ENCODE peak calls at places on chromosomes 1 and 21, in five cellular contexts. One of them, this sample, is unnamed.

GRCh38 chr1:175320804-175321203 is 128.2 kb upstream of the KIAA0040 start:
- DNase-seq in BE2C: no peak
- DNase-seq in fibroblast of mammary gland: no peak
- DNase-seq in GM12865: peak; percentile 63
- DNase-seq in fibroblast of lung: no peak
- DNase-seq in this sample: no peak

GRCh38 chr1:217769768-217770167 is 138.6 kb downstream of the SPATA17 start:
- DNase-seq in BE2C: no peak
- DNase-seq in fibroblast of mammary gland: no peak
- DNase-seq in GM12865: no peak
- DNase-seq in fibroblast of lung: no peak
- DNase-seq in this sample: no peak

GRCh38 chr1:109198043-109198695 is 15.5 kb upstream of the SARS1 start:
- DNase-seq in BE2C: peak; percentile 32
- DNase-seq in fibroblast of mammary gland: peak; percentile 91
- DNase-seq in GM12865: no peak
- DNase-seq in fibroblast of lung: peak; percentile 91
- DNase-seq in this sample: no peak

GRCh38 chr1:32431736-32432400 is 33.0 kb upstream of the ZBTB8B start:
- DNase-seq in BE2C: no peak
- DNase-seq in fibroblast of mammary gland: no peak
- DNase-seq in GM12865: peak; percentile 73
- DNase-seq in fibroblast of lung: no peak
- DNase-seq in this sample: no peak

GRCh38 chr1:196002906-196003305 is 605.3 kb downstream of the KCNT2 start:
- DNase-seq in BE2C: no peak
- DNase-seq in fibroblast of mammary gland: no peak
- DNase-seq in GM12865: no peak
- DNase-seq in fibroblast of lung: no peak
- DNase-seq in this sample: no peak

GRCh38 chr1:98304888-98305287 is 356.6 kb upstream of the SNX7 start:
- DNase-seq in BE2C: no peak
- DNase-seq in fibroblast of mammary gland: no peak
- DNase-seq in GM12865: no peak
- DNase-seq in fibroblast of lung: no peak
- DNase-seq in this sample: no peak

GRCh38 chr21:33270986-33271385 is 4.8 kb downstream of the IL10RB start:
- DNase-seq in BE2C: no peak
- DNase-seq in fibroblast of mammary gland: no peak
- DNase-seq in GM12865: no peak
- DNase-seq in fibroblast of lung: no peak
- DNase-seq in this sample: no peak

GRCh38 chr1:222047370-222047769 is 305.5 kb upstream of the DUSP10 start:
- DNase-seq in BE2C: no peak
- DNase-seq in fibroblast of mammary gland: no peak
- DNase-seq in GM12865: no peak
- DNase-seq in fibroblast of lung: no peak
- DNase-seq in this sample: no peak

GRCh38 chr1:92503926-92504750 is 17.4 kb upstream of the GFI1 start:
- DNase-seq in BE2C: no peak
- DNase-seq in fibroblast of mammary gland: peak; percentile 37
- DNase-seq in GM12865: no peak
- DNase-seq in fibroblast of lung: no peak
- DNase-seq in this sample: peak; percentile 54

GRCh38 chr1:6819641-6820040 is 34.4 kb downstream of the CAMTA1 start:
- DNase-seq in BE2C: no peak
- DNase-seq in fibroblast of mammary gland: peak; percentile 27
- DNase-seq in GM12865: no peak
- DNase-seq in fibroblast of lung: peak; percentile 20
- DNase-seq in this sample: no peak

GRCh38 chr1:31394628-31395193 is 18.3 kb upstream of the SERINC2 start:
- DNase-seq in BE2C: peak; percentile 82
- DNase-seq in fibroblast of mammary gland: peak; percentile 75
- DNase-seq in GM12865: peak; percentile 78
- DNase-seq in fibroblast of lung: peak; percentile 70
- DNase-seq in this sample: peak; percentile 94

GRCh38 chr21:42614811-42615342 is 38.5 kb upstream of the PDE9A start:
- DNase-seq in BE2C: peak; percentile 51
- DNase-seq in fibroblast of mammary gland: peak; percentile 34
- DNase-seq in GM12865: peak; percentile 44
- DNase-seq in fibroblast of lung: no peak
- DNase-seq in this sample: peak; percentile 18

GRCh38 chr1:174999926-175000696 is at the start of gene CACYBP:
- DNase-seq in BE2C: no peak
- DNase-seq in fibroblast of mammary gland: peak; percentile 30
- DNase-seq in GM12865: peak; percentile 58
- DNase-seq in fibroblast of lung: no peak
- DNase-seq in this sample: peak; percentile 53

GRCh38 chr1:242425232-242425631 is 99.3 kb downstream of the PLD5 start:
- DNase-seq in BE2C: no peak
- DNase-seq in fibroblast of mammary gland: peak; percentile 16
- DNase-seq in GM12865: peak; percentile 8
- DNase-seq in fibroblast of lung: no peak
- DNase-seq in this sample: no peak

GRCh38 chr1:115314111-115314510 is 23.9 kb downstream of the NGF start:
- DNase-seq in BE2C: no peak
- DNase-seq in fibroblast of mammary gland: no peak
- DNase-seq in GM12865: no peak
- DNase-seq in fibroblast of lung: no peak
- DNase-seq in this sample: no peak

GRCh38 chr1:157117527-157118057 is 18.0 kb upstream of the ETV3L start:
- DNase-seq in BE2C: no peak
- DNase-seq in fibroblast of mammary gland: no peak
- DNase-seq in GM12865: peak; percentile 15
- DNase-seq in fibroblast of lung: no peak
- DNase-seq in this sample: no peak

GRCh38 chr1:9239622-9240401 is 5.2 kb downstream of the H6PD start:
- DNase-seq in BE2C: no peak
- DNase-seq in fibroblast of mammary gland: peak; percentile 95
- DNase-seq in GM12865: peak; percentile 82
- DNase-seq in fibroblast of lung: peak; percentile 60
- DNase-seq in this sample: peak; percentile 22

GRCh38 chr1:196897158-196897828 is 9.4 kb downstream of the CFHR4 start:
- DNase-seq in BE2C: peak; percentile 41
- DNase-seq in fibroblast of mammary gland: no peak
- DNase-seq in GM12865: no peak
- DNase-seq in fibroblast of lung: no peak
- DNase-seq in this sample: peak; percentile 7

GRCh38 chr21:17139696-17140095 is 373.1 kb upstream of the CXADR start:
- DNase-seq in BE2C: no peak
- DNase-seq in fibroblast of mammary gland: peak; percentile 43
- DNase-seq in GM12865: no peak
- DNase-seq in fibroblast of lung: peak; percentile 8
- DNase-seq in this sample: no peak

GRCh38 chr1:201624741-201625646 is 86.1 kb downstream of the NAV1 start:
- DNase-seq in BE2C: no peak
- DNase-seq in fibroblast of mammary gland: peak; percentile 99
- DNase-seq in GM12865: no peak
- DNase-seq in fibroblast of lung: peak; percentile 98
- DNase-seq in this sample: no peak

GRCh38 chr1:32886012-32886827 is at the start of gene HPCA:
- DNase-seq in BE2C: no peak
- DNase-seq in fibroblast of mammary gland: peak; percentile 41
- DNase-seq in GM12865: peak; percentile 26
- DNase-seq in fibroblast of lung: peak; percentile 43
- DNase-seq in this sample: peak; percentile 53

GRCh38 chr1:45876000-45876399 is 72.6 kb downstream of the MAST2 start:
- DNase-seq in BE2C: no peak
- DNase-seq in fibroblast of mammary gland: no peak
- DNase-seq in GM12865: no peak
- DNase-seq in fibroblast of lung: no peak
- DNase-seq in this sample: no peak

GRCh38 chr1:30133414-30134055 is 589.9 kb downstream of the MATN1 start:
- DNase-seq in BE2C: no peak
- DNase-seq in fibroblast of mammary gland: no peak
- DNase-seq in GM12865: no peak
- DNase-seq in fibroblast of lung: no peak
- DNase-seq in this sample: no peak

GRCh38 chr1:164641353-164641730 is 82.4 kb downstream of the PBX1 start:
- DNase-seq in BE2C: no peak
- DNase-seq in fibroblast of mammary gland: peak; percentile 57
- DNase-seq in GM12865: no peak
- DNase-seq in fibroblast of lung: peak; percentile 27
- DNase-seq in this sample: no peak

GRCh38 chr21:38474124-38474523 is 24.2 kb downstream of the ERG start:
- DNase-seq in BE2C: no peak
- DNase-seq in fibroblast of mammary gland: no peak
- DNase-seq in GM12865: no peak
- DNase-seq in fibroblast of lung: no peak
- DNase-seq in this sample: no peak

GRCh38 chr21:31161157-31161556 is 122.9 kb upstream of the KRTAP19-8 start:
- DNase-seq in BE2C: peak; percentile 37
- DNase-seq in fibroblast of mammary gland: peak; percentile 22
- DNase-seq in GM12865: no peak
- DNase-seq in fibroblast of lung: peak; percentile 6
- DNase-seq in this sample: no peak

GRCh38 chr21:43193651-43194302 is 25.0 kb downstream of the CRYAA start:
- DNase-seq in BE2C: peak; percentile 73
- DNase-seq in fibroblast of mammary gland: peak; percentile 88
- DNase-seq in GM12865: peak; percentile 52
- DNase-seq in fibroblast of lung: peak; percentile 56
- DNase-seq in this sample: no peak

GRCh38 chr1:98086796-98087195 is 166.0 kb upstream of the DPYD start:
- DNase-seq in BE2C: no peak
- DNase-seq in fibroblast of mammary gland: peak; percentile 94
- DNase-seq in GM12865: no peak
- DNase-seq in fibroblast of lung: peak; percentile 91
- DNase-seq in this sample: no peak

GRCh38 chr1:14113841-14114567 is 414.0 kb downstream of the PRDM2 start:
- DNase-seq in BE2C: peak; percentile 33
- DNase-seq in fibroblast of mammary gland: peak; percentile 63
- DNase-seq in GM12865: peak; percentile 41
- DNase-seq in fibroblast of lung: peak; percentile 50
- DNase-seq in this sample: peak; percentile 81

GRCh38 chr1:58513956-58514355 is 32.6 kb downstream of the OMA1 start:
- DNase-seq in BE2C: no peak
- DNase-seq in fibroblast of mammary gland: no peak
- DNase-seq in GM12865: no peak
- DNase-seq in fibroblast of lung: no peak
- DNase-seq in this sample: no peak

GRCh38 chr1:89199515-89199914 is 773 bp upstream of the GBP4 start:
- DNase-seq in BE2C: no peak
- DNase-seq in fibroblast of mammary gland: no peak
- DNase-seq in GM12865: no peak
- DNase-seq in fibroblast of lung: no peak
- DNase-seq in this sample: no peak

GRCh38 chr1:29648798-29649374 is 412.6 kb downstream of the PTPRU start:
- DNase-seq in BE2C: no peak
- DNase-seq in fibroblast of mammary gland: no peak
- DNase-seq in GM12865: no peak
- DNase-seq in fibroblast of lung: no peak
- DNase-seq in this sample: no peak

GRCh38 chr1:50989694-50990093 is 19.6 kb downstream of the CDKN2C start:
- DNase-seq in BE2C: no peak
- DNase-seq in fibroblast of mammary gland: peak; percentile 83
- DNase-seq in GM12865: no peak
- DNase-seq in fibroblast of lung: no peak
- DNase-seq in this sample: no peak

GRCh38 chr1:159892944-159893343 is 7.0 kb downstream of the CFAP45 start:
- DNase-seq in BE2C: no peak
- DNase-seq in fibroblast of mammary gland: no peak
- DNase-seq in GM12865: no peak
- DNase-seq in fibroblast of lung: no peak
- DNase-seq in this sample: no peak

GRCh38 chr1:193388165-193388564 is 201.8 kb upstream of the B3GALT2 start:
- DNase-seq in BE2C: no peak
- DNase-seq in fibroblast of mammary gland: no peak
- DNase-seq in GM12865: no peak
- DNase-seq in fibroblast of lung: no peak
- DNase-seq in this sample: no peak

GRCh38 chr1:193392686-193393085 is 206.3 kb upstream of the B3GALT2 start:
- DNase-seq in BE2C: no peak
- DNase-seq in fibroblast of mammary gland: no peak
- DNase-seq in GM12865: no peak
- DNase-seq in fibroblast of lung: no peak
- DNase-seq in this sample: peak; percentile 5
- TF ChIP-seq CTCF in BE2C: peak; percentile 10
- TF ChIP-seq CTCF in fibroblast of mammary gland: no peak
- TF ChIP-seq CTCF in GM12865: no peak
- TF ChIP-seq CTCF in fibroblast of lung: no peak
- TF ChIP-seq CTCF in this sample: no peak

DNA sequence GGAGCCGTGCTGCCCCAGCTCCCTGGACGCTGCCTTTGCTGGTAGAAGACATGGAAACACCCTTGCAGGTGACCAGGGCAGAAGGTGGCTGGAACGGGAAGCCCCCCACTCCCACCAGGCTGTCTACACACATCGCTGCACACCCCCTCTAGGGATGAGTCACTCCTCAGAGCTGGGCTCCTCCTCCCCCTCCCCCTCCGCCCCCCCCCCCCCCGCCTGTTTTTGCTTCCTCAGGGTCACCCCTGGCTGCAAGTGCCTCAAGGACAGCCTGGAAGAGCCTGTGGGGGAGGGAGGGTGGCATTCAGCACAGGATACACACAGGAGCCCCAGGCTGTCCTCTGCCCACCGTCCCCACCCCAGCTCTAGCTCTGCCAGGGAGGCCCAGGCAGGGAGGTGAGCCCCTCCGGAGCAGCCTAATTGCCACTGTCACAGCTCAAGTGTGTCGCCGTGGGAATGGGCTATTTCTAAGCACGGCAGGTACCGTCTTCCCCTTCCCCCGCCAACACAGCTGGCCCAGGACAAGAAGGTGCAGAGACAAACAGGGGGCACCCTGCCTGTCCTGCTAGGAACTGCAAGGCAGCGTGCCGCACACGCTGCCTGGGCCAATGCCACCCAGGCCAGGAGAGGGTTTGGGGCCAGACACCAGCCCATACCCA is 2.5 kb downstream of the FNDC10 start:
- DNase-seq in BE2C: peak; percentile 62
- DNase-seq in fibroblast of mammary gland: no peak
- DNase-seq in GM12865: peak; percentile 61
- DNase-seq in fibroblast of lung: no peak
- DNase-seq in this sample: peak; percentile 32
- TF ChIP-seq CTCF in BE2C: peak; percentile 54
- TF ChIP-seq CTCF in fibroblast of mammary gland: no peak
- TF ChIP-seq CTCF in GM12865: peak; percentile 53
- TF ChIP-seq CTCF in fibroblast of lung: peak; percentile 43
- TF ChIP-seq CTCF in this sample: peak; percentile 26

GRCh38 chr1:103788377-103788776 is 38.7 kb downstream of the AMY1C start:
- DNase-seq in BE2C: no peak
- DNase-seq in fibroblast of mammary gland: peak; percentile 1
- DNase-seq in GM12865: peak; percentile 14
- DNase-seq in fibroblast of lung: peak; percentile 2
- DNase-seq in this sample: no peak
- TF ChIP-seq CTCF in BE2C: peak; percentile 45
- TF ChIP-seq CTCF in fibroblast of mammary gland: no peak
- TF ChIP-seq CTCF in GM12865: peak; percentile 18
- TF ChIP-seq CTCF in fibroblast of lung: no peak
- TF ChIP-seq CTCF in this sample: no peak

DNA sequence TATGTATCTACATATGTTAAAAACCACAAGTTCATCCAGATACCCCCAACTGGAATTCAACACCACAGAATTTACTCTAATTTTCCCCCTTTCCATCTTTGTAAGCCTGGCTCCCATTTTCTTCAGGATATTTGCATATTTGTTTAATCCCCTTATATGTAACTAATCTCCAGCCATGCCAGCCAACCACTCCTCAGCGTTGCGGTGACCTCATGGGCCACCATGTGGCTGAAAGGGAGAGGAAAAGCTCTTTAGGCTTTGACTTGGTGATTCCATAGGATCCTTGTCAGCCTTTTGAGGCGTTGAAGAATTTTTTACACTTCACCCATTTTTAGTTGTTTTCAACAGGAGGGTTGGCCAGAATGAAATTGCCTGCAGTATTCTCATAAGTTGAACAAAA is 10.0 kb downstream of the CLDN19 start:
- DNase-seq in BE2C: no peak
- DNase-seq in fibroblast of mammary gland: no peak
- DNase-seq in GM12865: no peak
- DNase-seq in fibroblast of lung: no peak
- DNase-seq in this sample: no peak
- TF ChIP-seq CTCF in BE2C: no peak
- TF ChIP-seq CTCF in fibroblast of mammary gland: no peak
- TF ChIP-seq CTCF in GM12865: no peak
- TF ChIP-seq CTCF in fibroblast of lung: no peak
- TF ChIP-seq CTCF in this sample: no peak